ENCODE peak calls at places on chromosomes 11 and 22, in five cellular contexts. One of them, this sample, is unnamed.

GRCh38 chr22:44676441-44677298 is 25.3 kb upstream of the PRR5 start:
- DNase-seq in hepatocyte: peak
- DNase-seq in fibroblast of lung: no peak
- DNase-seq in IMR-90: peak
- DNase-seq in DND-41: no peak
- DNase-seq in this sample: no peak

GRCh38 chr11:67054851-67055523 is 1.7 kb upstream of the RHOD start:
- DNase-seq in hepatocyte: peak
- DNase-seq in fibroblast of lung: peak
- DNase-seq in IMR-90: peak
- DNase-seq in DND-41: peak
- DNase-seq in this sample: peak

GRCh38 chr22:27876684-27877083 is 42.4 kb downstream of the PITPNB start:
- DNase-seq in hepatocyte: no peak
- DNase-seq in fibroblast of lung: no peak
- DNase-seq in IMR-90: peak
- DNase-seq in DND-41: no peak
- DNase-seq in this sample: no peak

GRCh38 chr22:44172370-44173108 is 8.2 kb upstream of the PARVG start:
- DNase-seq in hepatocyte: no peak
- DNase-seq in fibroblast of lung: no peak
- DNase-seq in IMR-90: no peak
- DNase-seq in DND-41: no peak
- DNase-seq in this sample: no peak

GRCh38 chr22:19870153-19871022 is 15.7 kb upstream of the GNB1L start:
- DNase-seq in hepatocyte: no peak
- DNase-seq in fibroblast of lung: no peak
- DNase-seq in IMR-90: no peak
- DNase-seq in DND-41: no peak
- DNase-seq in this sample: no peak

GRCh38 chr22:19109198-19110063 is 12.8 kb downstream of the DGCR2 start:
- DNase-seq in hepatocyte: peak
- DNase-seq in fibroblast of lung: peak
- DNase-seq in IMR-90: peak
- DNase-seq in DND-41: peak
- DNase-seq in this sample: peak

GRCh38 chr11:117281159-117281558 is 10.0 kb upstream of the BACE1-AS start:
- DNase-seq in hepatocyte: peak
- DNase-seq in fibroblast of lung: peak
- DNase-seq in IMR-90: peak
- DNase-seq in DND-41: no peak
- DNase-seq in this sample: peak

GRCh38 chr22:39414886-39415285 is 15.3 kb downstream of the TAB1 start:
- DNase-seq in hepatocyte: no peak
- DNase-seq in fibroblast of lung: no peak
- DNase-seq in IMR-90: no peak
- DNase-seq in DND-41: no peak
- DNase-seq in this sample: no peak

GRCh38 chr11:64016512-64016911 is 19.2 kb upstream of the FLRT1 start:
- DNase-seq in hepatocyte: no peak
- DNase-seq in fibroblast of lung: no peak
- DNase-seq in IMR-90: no peak
- DNase-seq in DND-41: no peak
- DNase-seq in this sample: no peak

GRCh38 chr11:120577624-120578363 is 66.2 kb downstream of the GRIK4 start:
- DNase-seq in hepatocyte: no peak
- DNase-seq in fibroblast of lung: no peak
- DNase-seq in IMR-90: no peak
- DNase-seq in DND-41: no peak
- DNase-seq in this sample: no peak

GRCh38 chr22:19176175-19176630 is 2.3 kb downstream of the SLC25A1 start:
- DNase-seq in hepatocyte: peak
- DNase-seq in fibroblast of lung: no peak
- DNase-seq in IMR-90: no peak
- DNase-seq in DND-41: no peak
- DNase-seq in this sample: no peak

GRCh38 chr22:37472418-37473006 is 13.7 kb downstream of the MFNG start:
- DNase-seq in hepatocyte: peak
- DNase-seq in fibroblast of lung: peak
- DNase-seq in IMR-90: peak
- DNase-seq in DND-41: peak
- DNase-seq in this sample: no peak

GRCh38 chr11:88384004-88384677 is 46.6 kb upstream of the CTSC start:
- DNase-seq in hepatocyte: no peak
- DNase-seq in fibroblast of lung: no peak
- DNase-seq in IMR-90: peak
- DNase-seq in DND-41: no peak
- DNase-seq in this sample: peak

GRCh38 chr11:40118780-40119179 is 1340.7 kb downstream of the LRRC4C start:
- DNase-seq in hepatocyte: no peak
- DNase-seq in fibroblast of lung: no peak
- DNase-seq in IMR-90: no peak
- DNase-seq in DND-41: no peak
- DNase-seq in this sample: no peak

GRCh38 chr11:118180300-118180703 is 3.9 kb upstream of the SCN2B start:
- DNase-seq in hepatocyte: peak
- DNase-seq in fibroblast of lung: peak
- DNase-seq in IMR-90: no peak
- DNase-seq in DND-41: peak
- DNase-seq in this sample: peak

GRCh38 chr11:3959015-3959917 is 103.8 kb downstream of the STIM1 start:
- DNase-seq in hepatocyte: no peak
- DNase-seq in fibroblast of lung: peak
- DNase-seq in IMR-90: peak
- DNase-seq in DND-41: no peak
- DNase-seq in this sample: peak

GRCh38 chr11:36672815-36673450 is 74.9 kb upstream of the RAG2 start:
- DNase-seq in hepatocyte: peak
- DNase-seq in fibroblast of lung: peak
- DNase-seq in IMR-90: peak
- DNase-seq in DND-41: no peak
- DNase-seq in this sample: peak

GRCh38 chr11:17531818-17532131 is 12.4 kb downstream of the USH1C start:
- DNase-seq in hepatocyte: peak
- DNase-seq in fibroblast of lung: no peak
- DNase-seq in IMR-90: peak
- DNase-seq in DND-41: no peak
- DNase-seq in this sample: no peak

GRCh38 chr11:36018967-36019596 is 75.2 kb downstream of the LDLRAD3 start:
- DNase-seq in hepatocyte: no peak
- DNase-seq in fibroblast of lung: no peak
- DNase-seq in IMR-90: no peak
- DNase-seq in DND-41: no peak
- DNase-seq in this sample: no peak

GRCh38 chr11:115493488-115493887 is 10.7 kb downstream of the CADM1 start:
- DNase-seq in hepatocyte: no peak
- DNase-seq in fibroblast of lung: no peak
- DNase-seq in IMR-90: no peak
- DNase-seq in DND-41: no peak
- DNase-seq in this sample: no peak
- TF ChIP-seq CTCF in hepatocyte: no peak
- TF ChIP-seq CTCF in fibroblast of lung: no peak
- TF ChIP-seq CTCF in IMR-90: no peak
- TF ChIP-seq CTCF in DND-41: no peak
- TF ChIP-seq CTCF in this sample: no peak

GRCh38 chr11:29447821-29448220 is 569.0 kb downstream of the KCNA4 start:
- DNase-seq in hepatocyte: no peak
- DNase-seq in fibroblast of lung: no peak
- DNase-seq in IMR-90: no peak
- DNase-seq in DND-41: no peak
- DNase-seq in this sample: no peak
- H2AFZ ChIP-seq in hepatocyte: no peak
- H2AFZ ChIP-seq in fibroblast of lung: no peak
- H2AFZ ChIP-seq in IMR-90: no peak
- H2AFZ ChIP-seq in DND-41: no peak
- H2AFZ ChIP-seq in this sample: no peak

DNA sequence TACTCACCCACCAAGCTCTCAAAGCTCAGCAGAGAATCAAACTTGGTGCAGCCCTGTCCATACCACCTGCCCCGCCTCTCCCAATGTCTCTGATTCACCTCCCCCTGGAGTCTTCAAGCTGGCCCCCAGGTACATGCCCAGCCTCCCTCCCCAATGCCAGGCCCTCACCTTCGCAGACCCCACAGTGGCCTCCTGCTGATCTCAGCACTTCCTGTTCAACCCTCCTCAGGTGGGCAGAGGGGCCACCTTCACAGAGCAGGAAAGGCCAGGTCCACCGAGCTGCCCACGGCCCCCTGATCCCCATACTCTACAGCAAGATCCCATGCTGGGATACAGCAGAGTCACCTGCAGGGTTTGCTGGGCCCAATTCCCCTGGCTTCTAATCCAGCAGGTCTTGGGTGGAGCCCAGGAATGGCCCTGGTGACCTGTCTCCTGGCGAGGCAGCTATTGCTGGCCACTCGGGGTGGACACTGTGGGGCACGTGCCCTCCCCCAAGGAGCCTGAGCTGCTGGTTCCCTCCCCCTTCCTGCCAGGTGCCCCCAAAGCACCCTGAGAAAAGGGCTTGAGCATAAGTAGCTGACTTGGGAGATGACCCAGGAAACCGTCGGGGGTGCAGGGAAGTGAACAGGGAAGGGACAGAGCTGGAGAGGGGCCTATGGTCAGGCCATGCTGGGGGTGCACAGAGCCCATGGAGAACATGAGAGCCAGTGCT is 150.7 kb downstream of the BRD1 start:
- DNase-seq in hepatocyte: no peak
- DNase-seq in fibroblast of lung: no peak
- DNase-seq in IMR-90: no peak
- DNase-seq in DND-41: no peak
- DNase-seq in this sample: no peak
- H3K4me2 ChIP-seq in hepatocyte: no peak
- H3K4me2 ChIP-seq in fibroblast of lung: no peak
- H3K4me2 ChIP-seq in IMR-90: no peak
- H3K4me2 ChIP-seq in DND-41: no peak
- H3K4me2 ChIP-seq in this sample: no peak

GRCh38 chr11:46299425-46300067 is 22.1 kb downstream of the CREB3L1 start:
- DNase-seq in hepatocyte: no peak
- DNase-seq in fibroblast of lung: no peak
- DNase-seq in IMR-90: peak
- DNase-seq in DND-41: no peak
- DNase-seq in this sample: no peak
- TF ChIP-seq CTCF in hepatocyte: no peak
- TF ChIP-seq CTCF in fibroblast of lung: no peak
- TF ChIP-seq CTCF in IMR-90: peak
- TF ChIP-seq CTCF in DND-41: peak
- TF ChIP-seq CTCF in this sample: no peak

DNA sequence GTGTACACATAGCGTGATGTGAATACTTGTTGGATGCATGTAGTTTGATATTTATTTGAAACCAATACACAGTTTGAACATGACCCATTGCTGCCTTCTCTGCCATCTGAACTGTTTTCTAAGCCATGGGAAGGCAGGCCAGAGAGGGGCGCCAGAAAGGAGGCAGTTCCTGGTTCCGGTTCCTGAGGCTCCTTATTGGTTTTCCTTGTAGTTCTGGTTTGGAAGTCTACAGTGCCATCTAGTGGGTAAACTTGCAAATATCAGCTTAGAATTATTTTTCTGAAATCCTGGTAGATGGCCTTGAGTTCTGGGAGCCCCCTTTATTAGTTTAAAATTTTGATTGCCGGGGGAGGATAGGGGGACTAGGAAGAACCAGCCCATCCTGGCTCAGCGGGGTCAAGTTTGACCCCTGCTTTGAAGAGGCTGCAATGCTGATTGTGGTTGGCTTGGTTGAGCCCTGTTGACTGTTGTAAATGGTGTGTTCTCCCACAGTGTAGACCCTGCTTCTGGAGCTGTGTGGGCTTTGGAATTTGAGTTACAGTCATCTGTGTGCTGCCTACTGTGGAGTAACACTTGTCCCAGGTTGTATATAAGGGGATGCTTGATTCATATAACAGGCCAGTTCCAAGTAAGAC is 48.4 kb downstream of the GRAMD1B start:
- DNase-seq in hepatocyte: peak
- DNase-seq in fibroblast of lung: peak
- DNase-seq in IMR-90: peak
- DNase-seq in DND-41: peak
- DNase-seq in this sample: peak
- H2AFZ ChIP-seq in hepatocyte: peak
- H2AFZ ChIP-seq in fibroblast of lung: peak
- H2AFZ ChIP-seq in IMR-90: peak
- H2AFZ ChIP-seq in DND-41: peak
- H2AFZ ChIP-seq in this sample: peak

GRCh38 chr11:126452256-126452655 is 96.8 kb downstream of the ST3GAL4 start:
- DNase-seq in hepatocyte: no peak
- DNase-seq in fibroblast of lung: no peak
- DNase-seq in IMR-90: no peak
- DNase-seq in DND-41: no peak
- DNase-seq in this sample: no peak
- H3K4me2 ChIP-seq in hepatocyte: peak
- H3K4me2 ChIP-seq in fibroblast of lung: no peak
- H3K4me2 ChIP-seq in IMR-90: no peak
- H3K4me2 ChIP-seq in DND-41: no peak
- H3K4me2 ChIP-seq in this sample: no peak

GRCh38 chr11:124633355-124633754 is 10.7 kb downstream of the TBRG1 start:
- DNase-seq in hepatocyte: no peak
- DNase-seq in fibroblast of lung: no peak
- DNase-seq in IMR-90: peak
- DNase-seq in DND-41: no peak
- DNase-seq in this sample: no peak
- TF ChIP-seq CTCF in hepatocyte: peak
- TF ChIP-seq CTCF in fibroblast of lung: peak
- TF ChIP-seq CTCF in IMR-90: peak
- TF ChIP-seq CTCF in DND-41: no peak
- TF ChIP-seq CTCF in this sample: peak

DNA sequence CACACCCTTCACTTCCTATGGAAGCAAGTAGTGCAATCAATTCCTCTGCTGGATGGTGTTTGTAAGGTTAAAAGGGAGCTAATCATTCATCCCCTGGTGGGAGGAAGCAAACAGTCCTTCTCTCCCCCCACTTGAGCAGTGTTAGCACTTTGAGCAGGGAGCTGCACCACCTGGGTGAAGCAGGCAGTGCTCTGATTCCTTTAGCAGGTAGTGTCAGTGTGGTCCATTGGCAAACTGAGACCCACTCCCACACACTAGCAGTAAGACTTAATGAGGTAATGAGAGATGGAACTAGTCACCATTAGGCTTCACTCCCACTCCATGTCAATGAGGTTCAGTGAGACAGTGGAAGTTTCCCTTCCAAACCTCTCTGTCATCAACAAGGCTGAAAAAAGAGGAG is 1699.6 kb upstream of the RAG2 start:
- DNase-seq in hepatocyte: no peak
- DNase-seq in fibroblast of lung: no peak
- DNase-seq in IMR-90: no peak
- DNase-seq in DND-41: no peak
- DNase-seq in this sample: no peak
- H2AFZ ChIP-seq in hepatocyte: no peak
- H2AFZ ChIP-seq in fibroblast of lung: no peak
- H2AFZ ChIP-seq in IMR-90: no peak
- H2AFZ ChIP-seq in DND-41: no peak
- H2AFZ ChIP-seq in this sample: no peak

This sample was measured in mammary epithelial cell.